ENCODE peak calls at places on chromosomes 7 and 10, in eight cellular contexts. W is colonic mucosa, V is NCI-H1105, K is SJSA1, L is neural crest cell, R is anterior cingulate cortex, P is cardiac fibroblast, H is adrenal gland. T is an unnamed sample.

GRCh38 chr10:129901389-129902045 is 62.6 kb downstream of the EBF3 start:
- DNase-seq in W (no peak), V (no peak), K (no peak), L (no peak), R (no peak), P (no peak), H (no peak), T (no peak)

GRCh38 chr7:21076054-21076453 is 289.4 kb upstream of the SP8 start:
- DNase-seq in W (peak; percentile 83), V (peak; percentile 95), K (no peak), L (no peak), R (no peak), P (no peak), H (no peak), T (no peak)

GRCh38 chr7:23714579-23714978 is 4.6 kb downstream of the STK31 start:
- DNase-seq in W (no peak), V (no peak), K (no peak), L (no peak), R (no peak), P (no peak), H (no peak), T (no peak)

GRCh38 chr10:121695731-121696464 is 97.7 kb upstream of the FGFR2 start:
- DNase-seq in W (no peak), V (no peak), K (no peak), L (no peak), R (no peak), P (peak; percentile 3), H (no peak), T (no peak)

GRCh38 chr7:42108803-42109528 is 128.0 kb downstream of the GLI3 start:
- DNase-seq in W (no peak), V (no peak), K (no peak), L (no peak), R (no peak), P (no peak), H (no peak), T (no peak)

GRCh38 chr10:76033457-76034196 is 602.2 kb downstream of the LRMDA start:
- DNase-seq in W (no peak), V (no peak), K (no peak), L (no peak), R (no peak), P (peak; percentile 30), H (no peak), T (no peak)

GRCh38 chr10:110615057-110615630 is 29.0 kb upstream of the RBM20 start:
- DNase-seq in W (no peak), V (no peak), K (no peak), L (no peak), R (no peak), P (no peak), H (no peak), T (no peak)

GRCh38 chr10:92627845-92628480 is 35.0 kb downstream of the KIF11 start:
- DNase-seq in W (no peak), V (no peak), K (no peak), L (no peak), R (no peak), P (no peak), H (no peak), T (no peak)

GRCh38 chr7:47088329-47089067 is 493.4 kb downstream of the TNS3 start:
- DNase-seq in W (peak; percentile 37), V (peak; percentile 53), K (peak; percentile 63), L (peak; percentile 53), R (peak; percentile 3), P (peak; percentile 74), H (peak; percentile 67), T (peak; percentile 73)

GRCh38 chr7:44748948-44749731 is 493 bp downstream of the ZMIZ2 start:
- DNase-seq in W (no peak), V (peak; percentile 71), K (no peak), L (no peak), R (no peak), P (no peak), H (peak; percentile 32), T (no peak)

GRCh38 chr7:7257899-7258692 is 75.8 kb downstream of the C1GALT1 start:
- DNase-seq in W (no peak), V (no peak), K (no peak), L (no peak), R (no peak), P (no peak), H (no peak), T (no peak)

GRCh38 chr7:28062197-28062988 is 118.2 kb downstream of the JAZF1 start:
- DNase-seq in W (peak; percentile 82), V (peak; percentile 84), K (peak; percentile 78), L (peak; percentile 61), R (no peak), P (peak; percentile 74), H (peak; percentile 88), T (peak; percentile 59)

GRCh38 chr7:142384508-142384922 is 126.7 kb upstream of the PRSS58 start:
- DNase-seq in W (no peak), V (no peak), K (peak; percentile 61), L (no peak), R (no peak), P (peak; percentile 55), H (no peak), T (peak; percentile 31)

GRCh38 chr10:103082683-103083082 is 110.4 kb downstream of the NT5C2 start:
- DNase-seq in W (no peak), V (no peak), K (no peak), L (no peak), R (no peak), P (no peak), H (no peak), T (no peak)

GRCh38 chr10:75371010-75371409 is 30.6 kb downstream of the ZNF503 start:
- DNase-seq in W (no peak), V (no peak), K (no peak), L (no peak), R (no peak), P (no peak), H (no peak), T (no peak)

GRCh38 chr7:31478744-31479143 is 35.1 kb upstream of the ITPRID1 start:
- DNase-seq in W (no peak), V (no peak), K (no peak), L (no peak), R (no peak), P (no peak), H (no peak), T (no peak)

GRCh38 chr7:157011333-157012112 is 1.1 kb upstream of the MNX1 start:
- DNase-seq in W (peak; percentile 40), V (no peak), K (no peak), L (no peak), R (no peak), P (no peak), H (no peak), T (no peak)